ENCODE peak calls at places on chromosomes 12 and 14, in seven cellular contexts. One of them, this sample, is unnamed.

GRCh38 chr14:22052795-22053194 is 379.2 kb upstream of the OR4E1 start:
- DNase-seq in SK-N-SH: no peak
- DNase-seq in body of pancreas: no peak
- DNase-seq in choroid plexus epithelial cell: no peak
- DNase-seq in breast epithelium: no peak
- DNase-seq in MCF 10A: no peak
- DNase-seq in astrocyte of the spinal cord: no peak
- DNase-seq in this sample: no peak

GRCh38 chr14:105281354-105282097 is 19.3 kb downstream of the BRF1 start:
- DNase-seq in SK-N-SH: peak; percentile 70
- DNase-seq in body of pancreas: peak; percentile 64
- DNase-seq in choroid plexus epithelial cell: peak; percentile 88
- DNase-seq in breast epithelium: no peak
- DNase-seq in MCF 10A: peak; percentile 73
- DNase-seq in astrocyte of the spinal cord: peak; percentile 72
- DNase-seq in this sample: no peak

GRCh38 chr12:131620520-131620919 is 90.4 kb upstream of the SFSWAP start:
- DNase-seq in SK-N-SH: peak; percentile 58
- DNase-seq in body of pancreas: no peak
- DNase-seq in choroid plexus epithelial cell: no peak
- DNase-seq in breast epithelium: no peak
- DNase-seq in MCF 10A: no peak
- DNase-seq in astrocyte of the spinal cord: no peak
- DNase-seq in this sample: no peak

GRCh38 chr12:48119078-48119833 is at the start of gene PFKM:
- DNase-seq in SK-N-SH: peak; percentile 84
- DNase-seq in body of pancreas: peak; percentile 84
- DNase-seq in choroid plexus epithelial cell: peak; percentile 96
- DNase-seq in breast epithelium: peak; percentile 67
- DNase-seq in MCF 10A: peak; percentile 95
- DNase-seq in astrocyte of the spinal cord: peak; percentile 92
- DNase-seq in this sample: peak; percentile 81

GRCh38 chr14:105330491-105330895 is 15.9 kb downstream of the PACS2 start:
- DNase-seq in SK-N-SH: no peak
- DNase-seq in body of pancreas: no peak
- DNase-seq in choroid plexus epithelial cell: peak; percentile 33
- DNase-seq in breast epithelium: no peak
- DNase-seq in MCF 10A: peak; percentile 69
- DNase-seq in astrocyte of the spinal cord: peak; percentile 40
- DNase-seq in this sample: no peak

GRCh38 chr14:54857830-54858269 is 44.8 kb downstream of the GCH1 start:
- DNase-seq in SK-N-SH: no peak
- DNase-seq in body of pancreas: no peak
- DNase-seq in choroid plexus epithelial cell: no peak
- DNase-seq in breast epithelium: no peak
- DNase-seq in MCF 10A: no peak
- DNase-seq in astrocyte of the spinal cord: no peak
- DNase-seq in this sample: no peak

GRCh38 chr14:67285876-67286452 is 44.7 kb downstream of the PALS1 start:
- DNase-seq in SK-N-SH: peak; percentile 29
- DNase-seq in body of pancreas: no peak
- DNase-seq in choroid plexus epithelial cell: peak; percentile 75
- DNase-seq in breast epithelium: no peak
- DNase-seq in MCF 10A: peak; percentile 45
- DNase-seq in astrocyte of the spinal cord: peak; percentile 70
- DNase-seq in this sample: no peak

GRCh38 chr12:117968826-117969659 is at the start of gene KSR2:
- DNase-seq in SK-N-SH: peak; percentile 91
- DNase-seq in body of pancreas: peak; percentile 91
- DNase-seq in choroid plexus epithelial cell: peak; percentile 9
- DNase-seq in breast epithelium: peak; percentile 66
- DNase-seq in MCF 10A: peak; percentile 46
- DNase-seq in astrocyte of the spinal cord: no peak
- DNase-seq in this sample: peak; percentile 86

GRCh38 chr12:53971129-53971528 is 1.8 kb upstream of the HOXC11 start:
- DNase-seq in SK-N-SH: no peak
- DNase-seq in body of pancreas: no peak
- DNase-seq in choroid plexus epithelial cell: no peak
- DNase-seq in breast epithelium: no peak
- DNase-seq in MCF 10A: no peak
- DNase-seq in astrocyte of the spinal cord: no peak
- DNase-seq in this sample: no peak

GRCh38 chr12:32170437-32170998 is 63.9 kb downstream of the BICD1 start:
- DNase-seq in SK-N-SH: no peak
- DNase-seq in body of pancreas: no peak
- DNase-seq in choroid plexus epithelial cell: no peak
- DNase-seq in breast epithelium: no peak
- DNase-seq in MCF 10A: no peak
- DNase-seq in astrocyte of the spinal cord: no peak
- DNase-seq in this sample: no peak

GRCh38 chr12:6340745-6341438 is 984 bp downstream of the TNFRSF1A start:
- DNase-seq in SK-N-SH: no peak
- DNase-seq in body of pancreas: no peak
- DNase-seq in choroid plexus epithelial cell: no peak
- DNase-seq in breast epithelium: no peak
- DNase-seq in MCF 10A: no peak
- DNase-seq in astrocyte of the spinal cord: no peak
- DNase-seq in this sample: no peak

GRCh38 chr12:52200783-52201519 is 9.1 kb upstream of the KRT80 start:
- DNase-seq in SK-N-SH: no peak
- DNase-seq in body of pancreas: no peak
- DNase-seq in choroid plexus epithelial cell: no peak
- DNase-seq in breast epithelium: no peak
- DNase-seq in MCF 10A: no peak
- DNase-seq in astrocyte of the spinal cord: no peak
- DNase-seq in this sample: no peak

GRCh38 chr12:104411826-104412626 is 44.7 kb upstream of the CHST11 start:
- DNase-seq in SK-N-SH: no peak
- DNase-seq in body of pancreas: no peak
- DNase-seq in choroid plexus epithelial cell: no peak
- DNase-seq in breast epithelium: no peak
- DNase-seq in MCF 10A: no peak
- DNase-seq in astrocyte of the spinal cord: no peak
- DNase-seq in this sample: no peak

GRCh38 chr14:77612011-77612620 is 4.3 kb downstream of the SPTLC2 start:
- DNase-seq in SK-N-SH: no peak
- DNase-seq in body of pancreas: no peak
- DNase-seq in choroid plexus epithelial cell: peak; percentile 23
- DNase-seq in breast epithelium: no peak
- DNase-seq in MCF 10A: no peak
- DNase-seq in astrocyte of the spinal cord: peak; percentile 45
- DNase-seq in this sample: no peak

GRCh38 chr14:105128059-105128458 is 40.5 kb downstream of the JAG2 start:
- DNase-seq in SK-N-SH: no peak
- DNase-seq in body of pancreas: no peak
- DNase-seq in choroid plexus epithelial cell: no peak
- DNase-seq in breast epithelium: no peak
- DNase-seq in MCF 10A: no peak
- DNase-seq in astrocyte of the spinal cord: no peak
- DNase-seq in this sample: peak; percentile 44

DNA sequence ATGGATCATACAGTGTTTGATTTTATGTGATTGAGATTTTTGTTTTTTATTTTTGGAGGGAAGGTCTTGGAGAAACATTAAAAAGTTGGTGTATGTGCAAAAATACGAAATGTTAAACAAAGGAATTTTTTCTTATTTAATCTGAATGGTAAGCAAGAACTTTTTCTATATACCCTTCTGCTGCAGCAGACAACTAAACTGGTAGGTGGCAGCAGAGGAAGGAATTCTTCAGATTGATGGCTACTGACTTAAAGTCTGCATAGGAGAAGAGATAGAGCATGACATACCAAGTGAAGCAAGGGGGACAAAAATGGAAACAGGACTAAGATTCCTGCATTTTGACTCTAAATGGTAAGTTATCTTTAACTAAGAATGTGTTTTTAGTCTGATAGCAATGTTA is 42.0 kb upstream of the A2ML1 start:
- DNase-seq in SK-N-SH: peak; percentile 24
- DNase-seq in body of pancreas: no peak
- DNase-seq in choroid plexus epithelial cell: peak; percentile 80
- DNase-seq in breast epithelium: no peak
- DNase-seq in MCF 10A: peak; percentile 26
- DNase-seq in astrocyte of the spinal cord: peak; percentile 55
- DNase-seq in this sample: no peak
- TF ChIP-seq CTCF in SK-N-SH: peak; percentile 48
- TF ChIP-seq CTCF in body of pancreas: peak; percentile 17
- TF ChIP-seq CTCF in choroid plexus epithelial cell: peak; percentile 71
- TF ChIP-seq CTCF in breast epithelium: no peak
- TF ChIP-seq CTCF in MCF 10A: peak; percentile 19
- TF ChIP-seq CTCF in astrocyte of the spinal cord: peak; percentile 40
- TF ChIP-seq CTCF in this sample: peak; percentile 64

GRCh38 chr12:68263366-68263765 is 10.0 kb upstream of the IL22 start:
- DNase-seq in SK-N-SH: no peak
- DNase-seq in body of pancreas: no peak
- DNase-seq in choroid plexus epithelial cell: peak; percentile 74
- DNase-seq in breast epithelium: no peak
- DNase-seq in MCF 10A: no peak
- DNase-seq in astrocyte of the spinal cord: no peak
- DNase-seq in this sample: no peak

GRCh38 chr12:68264175-68264863 is 10.9 kb upstream of the IL22 start:
- DNase-seq in SK-N-SH: no peak
- DNase-seq in body of pancreas: no peak
- DNase-seq in choroid plexus epithelial cell: peak; percentile 78
- DNase-seq in breast epithelium: no peak
- DNase-seq in MCF 10A: peak; percentile 43
- DNase-seq in astrocyte of the spinal cord: no peak
- DNase-seq in this sample: no peak

GRCh38 chr12:68260153-68260552 is 6.7 kb upstream of the IL22 start:
- DNase-seq in SK-N-SH: no peak
- DNase-seq in body of pancreas: no peak
- DNase-seq in choroid plexus epithelial cell: no peak
- DNase-seq in breast epithelium: no peak
- DNase-seq in MCF 10A: no peak
- DNase-seq in astrocyte of the spinal cord: no peak
- DNase-seq in this sample: no peak

GRCh38 chr12:68259318-68259940 is 6.0 kb upstream of the IL22 start:
- DNase-seq in SK-N-SH: no peak
- DNase-seq in body of pancreas: no peak
- DNase-seq in choroid plexus epithelial cell: peak; percentile 97
- DNase-seq in breast epithelium: no peak
- DNase-seq in MCF 10A: peak; percentile 86
- DNase-seq in astrocyte of the spinal cord: peak; percentile 91
- DNase-seq in this sample: no peak

DNA sequence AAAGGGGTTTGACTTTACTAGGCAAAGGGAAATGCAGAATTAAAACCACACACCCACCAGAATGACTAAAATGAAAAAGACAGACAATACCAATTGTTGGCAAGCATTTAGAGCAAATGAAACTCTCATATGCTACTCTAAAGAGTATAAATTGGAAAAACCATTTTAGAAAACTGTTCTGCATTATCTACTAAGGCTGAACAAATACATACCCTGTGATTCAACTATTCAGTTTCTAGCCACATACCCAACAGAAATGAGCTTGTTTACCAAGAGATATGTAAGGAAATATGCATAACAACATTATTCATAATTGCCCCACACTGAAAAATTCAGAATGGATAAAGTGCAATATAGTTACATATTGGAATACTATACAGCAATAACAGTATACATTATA is 8.5 kb upstream of the IL22 start:
- DNase-seq in SK-N-SH: no peak
- DNase-seq in body of pancreas: no peak
- DNase-seq in choroid plexus epithelial cell: no peak
- DNase-seq in breast epithelium: no peak
- DNase-seq in MCF 10A: no peak
- DNase-seq in astrocyte of the spinal cord: no peak
- DNase-seq in this sample: no peak
- TF ChIP-seq CTCF in SK-N-SH: no peak
- TF ChIP-seq CTCF in body of pancreas: no peak
- TF ChIP-seq CTCF in choroid plexus epithelial cell: no peak
- TF ChIP-seq CTCF in breast epithelium: no peak
- TF ChIP-seq CTCF in MCF 10A: no peak
- TF ChIP-seq CTCF in astrocyte of the spinal cord: no peak
- TF ChIP-seq CTCF in this sample: no peak

GRCh38 chr12:110863161-110863560 is 16.4 kb downstream of the CCDC63 start:
- DNase-seq in SK-N-SH: no peak
- DNase-seq in body of pancreas: no peak
- DNase-seq in choroid plexus epithelial cell: no peak
- DNase-seq in breast epithelium: no peak
- DNase-seq in MCF 10A: no peak
- DNase-seq in astrocyte of the spinal cord: no peak
- DNase-seq in this sample: no peak

GRCh38 chr12:110861729-110862128 is 14.9 kb downstream of the CCDC63 start:
- DNase-seq in SK-N-SH: no peak
- DNase-seq in body of pancreas: no peak
- DNase-seq in choroid plexus epithelial cell: no peak
- DNase-seq in breast epithelium: no peak
- DNase-seq in MCF 10A: no peak
- DNase-seq in astrocyte of the spinal cord: no peak
- DNase-seq in this sample: no peak

GRCh38 chr12:110858848-110859247 is 12.1 kb downstream of the CCDC63 start:
- DNase-seq in SK-N-SH: no peak
- DNase-seq in body of pancreas: no peak
- DNase-seq in choroid plexus epithelial cell: peak; percentile 13
- DNase-seq in breast epithelium: no peak
- DNase-seq in MCF 10A: no peak
- DNase-seq in astrocyte of the spinal cord: no peak
- DNase-seq in this sample: no peak

GRCh38 chr12:110860833-110861291 is 14.1 kb downstream of the CCDC63 start:
- DNase-seq in SK-N-SH: no peak
- DNase-seq in body of pancreas: no peak
- DNase-seq in choroid plexus epithelial cell: no peak
- DNase-seq in breast epithelium: no peak
- DNase-seq in MCF 10A: no peak
- DNase-seq in astrocyte of the spinal cord: no peak
- DNase-seq in this sample: no peak

GRCh38 chr12:110862331-110862730 is 15.5 kb downstream of the CCDC63 start:
- DNase-seq in SK-N-SH: no peak
- DNase-seq in body of pancreas: no peak
- DNase-seq in choroid plexus epithelial cell: no peak
- DNase-seq in breast epithelium: no peak
- DNase-seq in MCF 10A: no peak
- DNase-seq in astrocyte of the spinal cord: no peak
- DNase-seq in this sample: no peak
- TF ChIP-seq CTCF in SK-N-SH: no peak
- TF ChIP-seq CTCF in body of pancreas: no peak
- TF ChIP-seq CTCF in choroid plexus epithelial cell: no peak
- TF ChIP-seq CTCF in breast epithelium: no peak
- TF ChIP-seq CTCF in MCF 10A: no peak
- TF ChIP-seq CTCF in astrocyte of the spinal cord: no peak
- TF ChIP-seq CTCF in this sample: no peak

GRCh38 chr14:29123017-29123416 is 356.4 kb downstream of the FOXG1 start:
- DNase-seq in SK-N-SH: no peak
- DNase-seq in body of pancreas: no peak
- DNase-seq in choroid plexus epithelial cell: no peak
- DNase-seq in breast epithelium: no peak
- DNase-seq in MCF 10A: no peak
- DNase-seq in astrocyte of the spinal cord: no peak
- DNase-seq in this sample: no peak

GRCh38 chr14:29126361-29126760 is 359.8 kb downstream of the FOXG1 start:
- DNase-seq in SK-N-SH: no peak
- DNase-seq in body of pancreas: no peak
- DNase-seq in choroid plexus epithelial cell: peak; percentile 11
- DNase-seq in breast epithelium: no peak
- DNase-seq in MCF 10A: no peak
- DNase-seq in astrocyte of the spinal cord: no peak
- DNase-seq in this sample: no peak

GRCh38 chr14:29126865-29127264 is 360.3 kb downstream of the FOXG1 start:
- DNase-seq in SK-N-SH: no peak
- DNase-seq in body of pancreas: no peak
- DNase-seq in choroid plexus epithelial cell: no peak
- DNase-seq in breast epithelium: no peak
- DNase-seq in MCF 10A: no peak
- DNase-seq in astrocyte of the spinal cord: no peak
- DNase-seq in this sample: no peak
- TF ChIP-seq CTCF in SK-N-SH: no peak
- TF ChIP-seq CTCF in body of pancreas: no peak
- TF ChIP-seq CTCF in choroid plexus epithelial cell: no peak
- TF ChIP-seq CTCF in breast epithelium: no peak
- TF ChIP-seq CTCF in MCF 10A: no peak
- TF ChIP-seq CTCF in astrocyte of the spinal cord: no peak
- TF ChIP-seq CTCF in this sample: no peak

This sample was measured in type B pancreatic cell.